ENCODE peak calls at places on chromosomes 2 and 18, in seven cellular contexts. F is mesenchymal stem cell; V is iPS DF 6.9; N is K562; E is effector memory CD4-positive, alpha-beta T cell; Z is SK-N-SH; Y is right atrium auricular region. X is an unnamed sample. For H3K4me1, the result is how much of the 10 kb centered on the place peaks cover.

GRCh38 chr18:78926243-78926615 is 53.4 kb upstream of the SALL3 start:
- DNase-seq in V (no peak), E (no peak), Y (no peak), F (no peak), Z (no peak), N (no peak), X (no peak)

GRCh38 chr18:57657566-57657965 is 35.9 kb upstream of the NARS1 start:
- DNase-seq in Z (no peak), V (no peak), E (no peak), Y (no peak), N (no peak), F (no peak), X (no peak)

GRCh38 chr2:1744151-1744445 is 217 bp downstream of the PXDN start:
- DNase-seq in V (no peak), E (no peak), Y (no peak), F (no peak), Z (no peak), N (no peak), X (no peak)

GRCh38 chr18:74040459-74041332 is 106.9 kb downstream of the FBXO15 start:
- DNase-seq in V (no peak), Y (no peak), Z (peak), E (no peak), N (peak), F (peak), X (no peak)

GRCh38 chr2:140696449-140696848 is 1434.4 kb downstream of the LRP1B start:
- DNase-seq in E (no peak), F (no peak), V (no peak), Z (no peak), N (no peak), Y (no peak), X (no peak)

GRCh38 chr2:58541511-58541910 is 300.4 kb upstream of the FANCL start:
- DNase-seq in F (no peak), Y (no peak), Z (no peak), N (no peak), V (no peak), E (no peak), X (no peak)

GRCh38 chr2:26251893-26252292 is 7.2 kb downstream of the HADHB start:
- DNase-seq in Y (no peak), F (no peak), Z (no peak), N (no peak), V (no peak), E (no peak), X (no peak)

GRCh38 chr2:120485096-120485495 is 139.2 kb downstream of the INHBB start:
- DNase-seq in F (no peak), Z (no peak), V (no peak), Y (no peak), E (no peak), N (no peak), X (no peak)

GRCh38 chr2:7672027-7672684 is 754.9 kb downstream of the RNF144A start:
- DNase-seq in E (peak), Y (no peak), V (peak), Z (peak), N (peak), F (peak), X (no peak)

GRCh38 chr2:233387667-233388528 is 33.6 kb downstream of the DGKD start:
- DNase-seq in E (no peak), F (peak), N (no peak), Z (peak), V (no peak), Y (peak), X (peak)

GRCh38 chr2:72236445-72237067 is 88.9 kb upstream of the CYP26B1 start:
- DNase-seq in N (no peak), F (peak), Z (no peak), E (no peak), V (no peak), Y (no peak), X (no peak)

GRCh38 chr18:37721544-37722302 is 156.1 kb upstream of the CELF4 start:
- DNase-seq in V (no peak), Y (no peak), F (no peak), E (no peak), N (no peak), Z (no peak), X (no peak)

GRCh38 chr2:147560810-147561521 is 283.9 kb upstream of the ACVR2A start:
- DNase-seq in V (no peak), E (no peak), Y (no peak), N (no peak), Z (no peak), F (peak), X (no peak)

GRCh38 chr2:230575640-230576324 is 136.9 kb upstream of the CAB39 start:
- DNase-seq in E (peak), V (no peak), N (peak), Z (no peak), F (no peak), Y (no peak), X (no peak)

GRCh38 chr2:134988994-134989605 is 58.1 kb downstream of the MAP3K19 start:
- DNase-seq in Z (peak), Y (no peak), V (no peak), E (no peak), F (peak), N (peak), X (no peak)

GRCh38 chr2:215948051-215948450 is 65.3 kb downstream of the MREG start:
- DNase-seq in F (no peak), E (no peak), Z (no peak), V (no peak), N (no peak), Y (no peak), X (no peak)

DNA sequence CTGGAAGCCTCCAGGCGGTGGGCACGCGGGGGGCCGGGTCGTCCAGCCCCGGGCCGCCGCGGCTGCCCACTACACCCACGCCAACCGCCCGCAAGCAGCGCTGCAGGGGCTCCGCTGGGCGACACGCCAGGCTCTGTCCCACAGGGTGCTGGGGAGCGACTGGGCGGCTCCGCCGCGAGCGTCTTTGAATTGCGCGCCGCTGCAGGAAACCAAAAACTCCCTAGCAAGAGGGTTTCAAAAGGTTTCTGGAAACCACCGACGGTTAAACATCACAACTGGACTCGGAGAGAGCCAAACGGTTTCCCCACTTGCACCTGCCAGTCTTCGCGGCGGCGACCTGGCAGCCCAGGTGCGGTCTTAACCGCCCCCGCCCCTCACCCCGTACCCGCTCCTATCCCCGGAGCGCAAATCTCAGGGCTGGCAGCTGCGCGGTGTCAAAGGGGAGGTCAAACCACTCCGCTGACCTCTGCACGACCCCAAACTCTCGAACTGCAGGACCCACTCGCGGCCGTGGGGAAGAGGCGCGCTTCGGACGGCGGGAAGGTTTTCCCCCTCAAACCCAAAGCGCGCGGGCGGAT is 1.0 kb downstream of the CXCR4 start:
- DNase-seq in Y (no peak), E (peak), N (no peak), V (no peak), F (no peak), Z (peak), X (no peak)
- H3K4me3 ChIP-seq in Y (peak), E (peak), N (no peak), V (peak), F (no peak), Z (peak), X (peak)

GRCh38 chr2:10375570-10376266 is 72.4 kb downstream of the ODC1 start:
- DNase-seq in F (no peak), Y (no peak), N (no peak), Z (no peak), V (no peak), E (no peak), X (no peak)

GRCh38 chr2:10372862-10373240 is 70.1 kb downstream of the HPCAL1 start:
- DNase-seq in Z (peak), Y (no peak), N (no peak), F (no peak), V (no peak), E (no peak), X (no peak)

GRCh38 chr2:10372195-10372861 is 69.6 kb downstream of the HPCAL1 start:
- DNase-seq in Y (no peak), Z (no peak), N (no peak), V (no peak), F (no peak), E (no peak), X (no peak)

GRCh38 chr2:10373931-10374330 is 71.2 kb downstream of the HPCAL1 start:
- DNase-seq in E (no peak), V (no peak), F (no peak), Z (peak), Y (no peak), N (no peak), X (no peak)

GRCh38 chr2:10374362-10374943 is 71.7 kb downstream of the HPCAL1 start:
- DNase-seq in N (no peak), F (no peak), Y (no peak), V (no peak), Z (no peak), E (no peak), X (no peak)
- H3K4me1 ChIP-seq in N (under half), F (under half), Y (under half), V (under half), Z (half or more), E (under half), X (under half)

DNA sequence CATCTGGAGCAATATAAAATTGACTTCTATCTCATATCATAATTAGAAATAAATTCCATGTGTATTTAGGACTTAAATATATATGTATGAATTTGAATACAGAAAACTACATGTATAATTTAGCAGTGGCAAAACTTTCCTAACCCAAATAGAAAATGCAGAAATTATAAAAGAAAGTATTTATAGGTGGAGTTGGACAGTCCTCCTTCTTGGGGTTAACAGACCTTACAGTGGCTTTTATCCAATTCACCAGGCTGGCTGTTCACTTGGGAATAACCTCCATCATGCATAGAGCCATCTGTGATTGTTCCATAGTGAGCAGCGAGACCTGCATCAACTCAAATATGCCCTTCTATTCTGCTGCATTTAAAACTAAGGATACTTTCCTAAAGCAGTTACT is 8.3 kb downstream of the DDX1 start:
- DNase-seq in F (no peak), Z (no peak), N (no peak), V (no peak), E (no peak), Y (no peak), X (no peak)
- H3K27ac ChIP-seq in F (no peak), Z (no peak), N (no peak), V (no peak), E (no peak), Y (no peak), X (no peak)

GRCh38 chr2:70104231-70105111 is 17.2 kb downstream of the PCBP1 start:
- DNase-seq in F (peak), Y (no peak), V (no peak), Z (peak), N (peak), E (no peak), X (no peak)
- H3K4me3 ChIP-seq in F (no peak), Y (no peak), V (no peak), Z (no peak), N (peak), E (peak), X (no peak)

GRCh38 chr2:64645014-64645418 is 8.7 kb downstream of the SERTAD2 start:
- DNase-seq in V (no peak), F (peak), N (peak), Z (no peak), Y (no peak), E (no peak), X (peak)

GRCh38 chr2:64643838-64644219 is 9.9 kb downstream of the SERTAD2 start:
- DNase-seq in Y (no peak), N (no peak), V (no peak), E (no peak), Z (no peak), F (no peak), X (no peak)

GRCh38 chr2:64646007-64646880 is 7.5 kb downstream of the SERTAD2 start:
- DNase-seq in V (no peak), F (peak), N (no peak), Z (peak), E (peak), Y (peak), X (peak)

GRCh38 chr2:64641585-64641984 is 12.1 kb downstream of the SERTAD2 start:
- DNase-seq in Y (no peak), E (no peak), V (no peak), Z (no peak), N (no peak), F (no peak), X (no peak)

DNA sequence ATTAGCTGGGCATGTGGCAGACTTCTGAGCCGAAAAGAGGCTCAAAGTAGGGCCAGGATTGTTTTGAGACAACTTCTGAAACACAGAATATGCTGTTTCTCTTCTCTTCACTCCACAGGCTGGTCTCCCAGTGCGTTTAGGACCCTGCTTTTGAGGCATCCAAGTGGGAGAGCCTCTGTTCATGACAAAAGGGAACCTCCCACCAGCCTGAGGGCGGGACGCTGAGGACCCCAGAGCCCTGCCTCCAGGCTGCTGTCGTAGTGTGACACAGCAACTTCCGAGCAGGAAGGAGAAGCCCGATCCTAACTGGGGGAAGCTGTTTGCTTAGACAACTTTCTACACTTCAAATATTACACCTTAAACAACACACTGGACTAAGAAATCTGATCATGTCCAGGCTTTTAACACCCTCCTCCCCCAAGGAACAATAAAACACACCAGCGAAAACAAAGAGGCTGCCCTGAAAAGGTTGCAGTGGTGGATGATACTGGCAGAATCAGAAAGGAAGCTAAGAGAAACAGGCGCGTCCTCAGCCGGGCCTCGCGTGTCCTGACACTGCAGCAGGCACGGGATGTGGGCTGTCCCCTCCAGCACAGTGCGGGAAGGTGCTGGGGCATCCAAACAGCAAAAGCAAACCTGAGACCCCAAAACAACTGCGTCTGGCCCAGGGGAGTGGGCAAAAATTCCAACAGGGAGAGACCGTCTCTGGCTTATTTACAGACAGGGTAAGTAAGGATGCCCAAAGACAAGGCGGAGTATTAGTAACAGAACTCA is 9.3 kb downstream of the SERTAD2 start:
- DNase-seq in V (no peak), E (no peak), N (peak), Y (peak), F (peak), Z (no peak), X (peak)
- H3K4me1 ChIP-seq in V (under half), E (under half), N (half or more), Y (under half), F (under half), Z (under half), X (under half)

GRCh38 chr2:44579136-44579836 is 217.5 kb downstream of the CAMKMT start:
- DNase-seq in Z (no peak), V (no peak), F (no peak), Y (no peak), N (no peak), E (no peak), X (no peak)
- H3K27ac ChIP-seq in Z (no peak), V (no peak), F (no peak), Y (no peak), N (no peak), E (no peak), X (no peak)